ENCODE peak calls at places on chromosomes 13 and 19, in nine cellular contexts. G is gastrocnemius medialis, F is transverse colon, Z is heart right ventricle, T is psoas muscle, A is right atrium auricular region, R is GM23338, L is tibial artery, I is esophagus squamous epithelium. Y is an unnamed sample.

GRCh38 chr13:69556540-69557196 is 551.0 kb upstream of the ATXN8OS start:
- DNase-seq in G (no peak), F (no peak), Z (no peak), T (no peak), A (no peak), R (no peak), L (no peak), I (no peak), Y (no peak)

GRCh38 chr13:20994441-20994821 is 67.0 kb downstream of the LATS2 start:
- DNase-seq in G (no peak), F (no peak), Z (no peak), T (no peak), A (peak; percentile 54), R (no peak), L (no peak), I (no peak), Y (no peak)

GRCh38 chr19:6516659-6517291 is 14.1 kb upstream of the TNFSF9 start:
- DNase-seq in G (peak; percentile 67), F (peak; percentile 93), Z (peak; percentile 87), T (peak; percentile 95), A (peak; percentile 79), R (peak; percentile 97), L (peak; percentile 86), I (no peak), Y (peak; percentile 94)

GRCh38 chr19:13712767-13713201 is 51.5 kb upstream of the MRI1 start:
- DNase-seq in G (no peak), F (no peak), Z (peak; percentile 19), T (no peak), A (no peak), R (no peak), L (no peak), I (no peak), Y (no peak)

GRCh38 chr19:22532388-22533310 is 101.5 kb upstream of the ZNF492 start:
- DNase-seq in G (no peak), F (peak; percentile 65), Z (peak; percentile 46), T (peak; percentile 66), A (peak; percentile 92), R (no peak), L (peak; percentile 83), I (no peak), Y (no peak)

GRCh38 chr19:55643003-55643732 is at the start of gene ZNF581:
- DNase-seq in G (peak; percentile 63), F (peak; percentile 82), Z (peak; percentile 73), T (peak; percentile 83), A (peak; percentile 84), R (peak; percentile 85), L (peak; percentile 86), I (no peak), Y (peak; percentile 90)

GRCh38 chr13:102878491-102878890 is 32.7 kb downstream of the ERCC5 start:
- DNase-seq in G (no peak), F (no peak), Z (no peak), T (no peak), A (no peak), R (peak; percentile 18), L (no peak), I (no peak), Y (no peak)

GRCh38 chr13:37476874-37477273 is 121.7 kb downstream of the POSTN start:
- DNase-seq in G (no peak), F (no peak), Z (peak; percentile 15), T (no peak), A (no peak), R (no peak), L (no peak), I (no peak), Y (no peak)

GRCh38 chr19:2270572-2271515 is 11.1 kb downstream of the PEAK3 start:
- DNase-seq in G (peak; percentile 90), F (peak; percentile 83), Z (peak; percentile 88), T (peak; percentile 95), A (peak; percentile 92), R (peak; percentile 56), L (peak; percentile 96), I (peak; percentile 58), Y (peak; percentile 94)

GRCh38 chr13:98509271-98510155 is 67.4 kb downstream of the STK24 start:
- DNase-seq in G (peak; percentile 65), F (peak; percentile 76), Z (peak; percentile 44), T (no peak), A (peak; percentile 89), R (no peak), L (peak; percentile 81), I (peak; percentile 26), Y (no peak)
- H3K27ac ChIP-seq in G (peak overlapping the region; percentile 55), F (peak overlapping the region; percentile 68), Z (peak overlapping the region; percentile 20), T (peak overlapping the region; percentile 58), A (peak overlapping the region; percentile 66), R (no peak overlapping the region), L (peak overlapping the region; percentile 81), I (peak overlapping the region; percentile 73), Y (peak overlapping the region; percentile 73)

DNA sequence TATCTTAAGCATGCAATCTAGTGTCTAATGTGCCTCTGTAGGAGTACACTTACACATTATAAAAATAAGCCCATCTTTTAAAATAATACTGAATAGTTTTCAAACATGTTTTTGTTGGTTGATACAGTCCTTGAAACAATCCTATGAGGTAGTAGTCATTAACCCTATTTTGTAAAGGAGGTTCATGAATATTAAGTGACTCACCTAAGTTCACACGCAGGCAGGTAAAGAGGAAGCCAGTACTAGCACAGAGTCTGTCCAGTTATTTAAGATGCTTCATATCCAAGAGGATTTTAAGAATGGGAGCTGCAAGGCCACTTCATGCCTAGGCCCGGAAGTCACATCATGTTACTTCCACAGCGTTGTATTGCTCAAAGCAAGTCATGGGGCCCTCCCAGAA is 121.0 kb upstream of the MAB21L1 start:
- DNase-seq in G (no peak), F (no peak), Z (no peak), T (no peak), A (no peak), R (no peak), L (no peak), I (no peak), Y (no peak)
- TF ChIP-seq CTCF in G (no peak), F (no peak), Z (no peak), T (no peak), A (no peak), R (no peak), L (no peak), I (no peak), Y (no peak)

GRCh38 chr19:49687150-49687549 is 2.2 kb upstream of the ADM5 start:
- DNase-seq in G (no peak), F (no peak), Z (no peak), T (no peak), A (no peak), R (no peak), L (no peak), I (no peak), Y (no peak)

GRCh38 chr19:49684251-49684982 is 5.0 kb upstream of the ADM5 start:
- DNase-seq in G (no peak), F (no peak), Z (no peak), T (peak; percentile 41), A (no peak), R (peak; percentile 75), L (no peak), I (no peak), Y (no peak)

GRCh38 chr19:49684983-49685553 is 4.3 kb upstream of the ADM5 start:
- DNase-seq in G (no peak), F (no peak), Z (no peak), T (no peak), A (no peak), R (no peak), L (no peak), I (no peak), Y (no peak)

GRCh38 chr19:49686503-49687088 is 2.8 kb upstream of the ADM5 start:
- DNase-seq in G (no peak), F (no peak), Z (no peak), T (no peak), A (no peak), R (no peak), L (no peak), I (no peak), Y (peak; percentile 69)

DNA sequence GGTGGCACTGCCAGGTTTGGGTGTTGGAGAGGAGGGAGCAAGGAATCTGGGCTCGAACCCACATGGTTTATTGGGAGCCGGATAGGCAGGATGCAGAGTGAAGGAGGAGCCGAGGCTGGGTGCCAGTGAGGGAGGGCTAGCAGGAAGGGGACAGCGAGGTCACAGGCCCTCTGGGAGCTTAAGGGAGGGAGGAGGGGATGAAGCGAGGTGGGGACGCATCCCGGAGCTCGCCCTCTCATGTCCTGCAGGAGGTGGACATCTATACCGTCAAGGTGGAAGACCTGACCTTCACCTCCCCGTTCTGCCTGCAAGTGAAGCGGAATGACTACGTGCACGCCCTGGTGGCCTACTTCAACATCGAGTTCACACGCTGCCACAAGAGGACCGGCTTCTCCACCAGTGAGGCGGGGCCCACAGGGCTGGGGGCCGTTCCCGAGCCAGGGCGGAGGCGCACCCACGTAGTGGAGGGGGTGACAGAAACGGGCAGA is 3.5 kb upstream of the ADM5 start:
- DNase-seq in G (no peak), F (no peak), Z (no peak), T (no peak), A (no peak), R (no peak), L (no peak), I (no peak), Y (no peak)
- H3K27ac ChIP-seq in G (peak overlapping the region; percentile 34), F (no peak overlapping the region), Z (no peak overlapping the region), T (no peak overlapping the region), A (no peak overlapping the region), R (no peak overlapping the region), L (no peak overlapping the region), I (no peak overlapping the region), Y (no peak overlapping the region)

GRCh38 chr13:81987677-81988357 is 1646.9 kb upstream of the SPRY2 start:
- DNase-seq in G (no peak), F (no peak), Z (no peak), T (no peak), A (no peak), R (peak; percentile 73), L (no peak), I (no peak), Y (no peak)

GRCh38 chr13:81990652-81991051 is 1649.7 kb upstream of the SPRY2 start:
- DNase-seq in G (no peak), F (no peak), Z (no peak), T (no peak), A (no peak), R (peak; percentile 63), L (no peak), I (no peak), Y (no peak)

GRCh38 chr13:81988542-81988941 is 1647.6 kb upstream of the SPRY2 start:
- DNase-seq in G (no peak), F (no peak), Z (no peak), T (no peak), A (no peak), R (no peak), L (no peak), I (no peak), Y (no peak)

GRCh38 chr13:81986308-81986707 is 1645.4 kb upstream of the SPRY2 start:
- DNase-seq in G (no peak), F (no peak), Z (no peak), T (no peak), A (no peak), R (peak; percentile 32), L (no peak), I (no peak), Y (no peak)

DNA sequence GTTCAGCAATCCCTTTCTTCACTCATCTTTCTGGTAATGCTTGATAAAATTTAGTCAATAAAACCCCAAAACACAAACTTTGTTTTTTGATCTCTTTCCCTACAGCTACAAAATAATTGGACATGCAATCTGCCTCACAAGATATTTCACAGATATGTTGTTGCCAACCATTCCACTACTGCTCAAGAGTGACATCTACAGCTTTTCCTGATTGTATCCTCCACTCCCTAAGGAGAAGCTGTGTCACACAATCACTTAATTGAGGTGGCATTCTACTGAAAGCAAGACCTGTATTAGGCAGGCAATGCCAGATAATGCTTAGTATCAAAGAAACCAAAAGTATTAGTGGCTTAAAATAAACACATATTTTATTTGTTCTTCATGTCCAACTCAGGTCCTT is 1646.2 kb upstream of the SPRY2 start:
- DNase-seq in G (no peak), F (no peak), Z (no peak), T (no peak), A (no peak), R (peak; percentile 49), L (no peak), I (no peak), Y (no peak)
- TF ChIP-seq CTCF in G (no peak), F (no peak), Z (no peak), T (no peak), A (no peak), R (peak; percentile 47), L (no peak), I (no peak), Y (no peak)

Y was measured in suprapubic skin.